ENCODE peak calls at places on chromosomes 4 and X, in four cellular contexts. U is A549, J is neural progenitor cell, Z is tibial artery. R is an unnamed sample.

GRCh38 chrX:118325453-118325852 is 20.5 kb upstream of the WDR44 start:
- DNase-seq in U (no peak), J (no peak), Z (no peak), R (no peak)

GRCh38 chr4:3582091-3582475 is 49.9 kb upstream of the LRPAP1 start:
- DNase-seq in U (no peak), J (no peak), Z (no peak), R (no peak)

GRCh38 chr4:161554372-161554990 is 609.3 kb downstream of the FSTL5 start:
- DNase-seq in U (no peak), J (no peak), Z (no peak), R (no peak)

GRCh38 chr4:100841911-100842310 is 324.1 kb upstream of the EMCN start:
- DNase-seq in U (no peak), J (no peak), Z (no peak), R (no peak)

GRCh38 chr4:147984778-147985138 is 252.9 kb downstream of the ARHGAP10 start:
- DNase-seq in U (no peak), J (no peak), Z (no peak), R (no peak)

GRCh38 chr4:48347282-48347921 is 6.1 kb downstream of the SLAIN2 start:
- DNase-seq in U (no peak), J (no peak), Z (no peak), R (no peak)

GRCh38 chr4:159349332-159349731 is 246.5 kb downstream of the RAPGEF2 start:
- DNase-seq in U (no peak), J (no peak), Z (no peak), R (no peak)

GRCh38 chr4:33063238-33063637 is 2343.1 kb downstream of the PCDH7 start:
- DNase-seq in U (no peak), J (no peak), Z (no peak), R (no peak)

GRCh38 chr4:147581601-147582350 is 35.4 kb upstream of the TMEM184C start:
- DNase-seq in U (no peak), J (no peak), Z (no peak), R (no peak)

GRCh38 chrX:96650023-96650422 is 34.6 kb upstream of the DIAPH2 start:
- DNase-seq in U (no peak), J (no peak), Z (no peak), R (no peak)

GRCh38 chr4:73964862-73965611 is 16.8 kb downstream of the PF4 start:
- DNase-seq in U (no peak), J (peak; percentile 71), Z (no peak), R (no peak)

GRCh38 chr4:159358226-159358625 is 255.3 kb downstream of the RAPGEF2 start:
- DNase-seq in U (no peak), J (no peak), Z (no peak), R (no peak)

GRCh38 chrX:119228506-119229290 is 7.4 kb upstream of the PGRMC1 start:
- DNase-seq in U (no peak), J (no peak), Z (no peak), R (no peak)

GRCh38 chrX:153909024-153909979 is 4.8 kb downstream of the AVPR2 start:
- DNase-seq in U (no peak), J (peak; percentile 66), Z (no peak), R (no peak)

GRCh38 chrX:151722241-151722846 is 6.5 kb downstream of the FATE1 start:
- DNase-seq in U (peak; percentile 5), J (peak; percentile 72), Z (no peak), R (no peak)

GRCh38 chr4:61505773-61506640 is 305.9 kb downstream of the ADGRL3 start:
- DNase-seq in U (no peak), J (peak; percentile 72), Z (no peak), R (no peak)

GRCh38 chrX:57104406-57104805 is 16.9 kb downstream of the SPIN2B start:
- DNase-seq in U (no peak), J (no peak), Z (no peak), R (no peak)

GRCh38 chr4:107991945-107992625 is 2.4 kb downstream of the HADH start:
- DNase-seq in U (no peak), J (no peak), Z (no peak), R (no peak)

GRCh38 chr4:24805036-24805435 is 9.7 kb downstream of the SOD3 start:
- DNase-seq in U (no peak), J (no peak), Z (no peak), R (no peak)

GRCh38 chr4:176404591-176404990 is 84.8 kb downstream of the SPCS3 start:
- DNase-seq in U (no peak), J (no peak), Z (no peak), R (no peak)

GRCh38 chrX:101550825-101551767 is 749 bp downstream of the ARMCX1 start:
- DNase-seq in U (no peak), J (peak; percentile 72), Z (peak; percentile 59), R (no peak)

GRCh38 chr4:113278324-113278934 is 229.0 kb downstream of the ANK2 start:
- DNase-seq in U (peak; percentile 50), J (peak; percentile 85), Z (peak; percentile 72), R (no peak)

GRCh38 chrX:41447897-41448296 is 754 bp downstream of the NYX start:
- DNase-seq in U (no peak), J (no peak), Z (no peak), R (no peak)

GRCh38 chr4:38101563-38101962 is 141.4 kb downstream of the PTTG2 start:
- DNase-seq in U (no peak), J (no peak), Z (no peak), R (no peak)

GRCh38 chr4:20338841-20339240 is 87.1 kb downstream of the SLIT2 start:
- DNase-seq in U (no peak), J (no peak), Z (no peak), R (no peak)

GRCh38 chr4:20337261-20337664 is 85.6 kb downstream of the SLIT2 start:
- DNase-seq in U (no peak), J (no peak), Z (no peak), R (no peak)

DNA sequence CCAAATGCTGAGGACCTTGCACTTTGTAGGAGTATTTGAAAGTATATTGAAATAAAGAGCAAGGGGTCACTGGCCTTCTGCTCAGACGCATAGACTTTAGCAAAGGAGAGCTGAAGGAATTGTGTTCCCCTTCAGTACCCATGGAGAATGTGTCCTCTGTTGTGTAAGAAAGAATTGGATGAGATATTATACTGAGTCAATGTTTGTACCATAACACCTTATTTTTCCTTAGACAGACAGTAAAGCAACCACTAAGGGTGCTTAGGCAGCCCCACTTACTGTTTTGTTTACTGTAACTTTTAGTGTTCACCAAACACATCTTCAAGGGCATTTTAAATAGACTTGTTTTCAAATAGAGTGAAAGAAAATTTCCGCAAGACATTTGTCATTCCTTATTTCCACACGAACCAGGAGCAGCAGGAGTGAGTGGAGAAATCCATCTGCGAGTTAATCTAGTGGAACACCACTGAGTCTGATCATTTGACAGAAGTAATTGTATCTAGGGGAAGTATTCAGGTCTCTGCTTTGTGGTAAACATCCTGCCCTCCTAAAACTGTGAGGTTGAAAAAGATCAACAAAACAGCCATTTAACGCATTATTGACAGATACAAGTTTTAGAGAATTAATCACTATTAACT is 89.5 kb downstream of the SLIT2 start:
- DNase-seq in U (no peak), J (no peak), Z (no peak), R (no peak)
- H3K27ac ChIP-seq in U (no peak overlapping the region), J (no peak overlapping the region), Z (no peak overlapping the region), R (no peak overlapping the region)

GRCh38 chrX:31497086-31497485 is 425.2 kb upstream of the FTHL17 start:
- DNase-seq in U (no peak), J (no peak), Z (no peak), R (no peak)
- H3K27ac ChIP-seq in U (no peak overlapping the region), J (no peak overlapping the region), Z (no peak overlapping the region), R (no peak overlapping the region)

GRCh38 chr4:6236816-6237390 is 32.7 kb upstream of the WFS1 start:
- DNase-seq in U (no peak), J (no peak), Z (no peak), R (no peak)
- H3K27ac ChIP-seq in U (no peak overlapping the region), J (no peak overlapping the region), Z (no peak overlapping the region), R (no peak overlapping the region)

GRCh38 chr4:56757821-56758400 is 63.6 kb downstream of the SPINK2 start:
- DNase-seq in U (peak; percentile 68), J (peak; percentile 63), Z (peak; percentile 33), R (peak; percentile 84)

GRCh38 chr4:56757270-56757746 is 64.2 kb downstream of the SPINK2 start:
- DNase-seq in U (peak; percentile 25), J (no peak), Z (peak; percentile 22), R (no peak)

GRCh38 chr4:56752985-56753384 is 68.5 kb downstream of the SPINK2 start:
- DNase-seq in U (no peak), J (no peak), Z (no peak), R (no peak)

GRCh38 chr4:56760194-56760593 is 61.3 kb downstream of the SPINK2 start:
- DNase-seq in U (no peak), J (no peak), Z (no peak), R (no peak)

GRCh38 chr4:56755901-56756300 is 65.6 kb downstream of the SPINK2 start:
- DNase-seq in U (no peak), J (no peak), Z (no peak), R (no peak)
- H3K27ac ChIP-seq in U (no peak overlapping the region), J (no peak overlapping the region), Z (no peak overlapping the region), R (no peak overlapping the region)

GRCh38 chr4:185836268-185837084 is 24.5 kb upstream of the SORBS2 start:
- DNase-seq in U (no peak), J (peak; percentile 32), Z (no peak), R (no peak)

GRCh38 chr4:185834778-185835177 is 22.8 kb upstream of the SORBS2 start:
- DNase-seq in U (no peak), J (no peak), Z (no peak), R (no peak)

GRCh38 chr4:185834088-185834487 is 22.1 kb upstream of the SORBS2 start:
- DNase-seq in U (no peak), J (peak; percentile 28), Z (no peak), R (no peak)

GRCh38 chr4:185835814-185836213 is 23.8 kb upstream of the SORBS2 start:
- DNase-seq in U (no peak), J (no peak), Z (no peak), R (no peak)

DNA sequence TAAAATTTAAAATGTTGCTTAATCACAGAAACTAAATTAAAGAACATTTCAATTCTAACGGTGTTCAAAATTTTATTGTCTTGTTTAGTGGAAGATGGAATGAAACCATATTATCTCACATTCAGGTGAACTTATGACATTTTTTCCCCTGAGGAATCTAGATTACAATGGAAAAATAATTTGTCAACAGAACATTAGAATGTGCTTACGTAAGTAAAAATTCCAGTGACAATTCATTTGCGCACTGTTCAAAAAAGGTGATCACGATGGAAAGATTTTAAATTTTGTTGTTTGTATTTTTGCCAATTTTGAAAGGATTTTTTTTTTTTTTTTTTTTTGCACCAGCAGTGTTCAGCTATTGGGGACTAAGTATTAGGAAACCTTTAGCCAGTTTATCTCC is 23.3 kb upstream of the SORBS2 start:
- DNase-seq in U (no peak), J (no peak), Z (no peak), R (no peak)
- H3K27ac ChIP-seq in U (no peak overlapping the region), J (no peak overlapping the region), Z (peak overlapping the region; percentile 83), R (no peak overlapping the region)

GRCh38 chr4:40195182-40196177 is 1.4 kb upstream of the RHOH start:
- DNase-seq in U (no peak), J (no peak), Z (no peak), R (no peak)
- H3K27ac ChIP-seq in U (peak overlapping the region; percentile 60), J (no peak overlapping the region), Z (no peak overlapping the region), R (no peak overlapping the region)

R was measured in RWPE2.